ENCODE peak calls at places on chromosomes 6 and 20, in four cellular contexts. R, K, L and S are unnamed samples.
A peak's percentile ranks its signal among the peaks of the same experiment; 100 is the strongest.

GRCh38 chr6:81895511-81896185 is 143.2 kb upstream of the TENT5A start:
- DNase-seq in R (no peak), L (no peak), K (no peak), S (peak; percentile 6)

GRCh38 chr20:1242530-1242929 is 16.7 kb downstream of the RAD21L1 start:
- DNase-seq in K (no peak), L (no peak), R (no peak), S (no peak)

GRCh38 chr20:53399592-53400335 is 193.9 kb downstream of the ZNF217 start:
- DNase-seq in L (no peak), R (no peak), K (no peak), S (no peak)

GRCh38 chr6:119119989-119120388 is 41.5 kb upstream of the FAM184A start:
- DNase-seq in K (no peak), R (no peak), L (no peak), S (no peak)

GRCh38 chr20:56373942-56374341 is 15.2 kb downstream of the FAM210B start:
- DNase-seq in L (no peak), R (no peak), K (no peak), S (peak; percentile 70)

GRCh38 chr20:3358676-3359340 is 48.7 kb downstream of the DNAAF9 start:
- DNase-seq in K (no peak), R (no peak), L (no peak), S (peak; percentile 36)

GRCh38 chr6:107154131-107154906 is 39.0 kb upstream of the BEND3 start:
- DNase-seq in K (peak; percentile 21), L (no peak), R (no peak), S (peak; percentile 33)

GRCh38 chr6:5084787-5085637 is at the start of gene PPP1R3G:
- DNase-seq in R (no peak), L (no peak), K (no peak), S (no peak)

GRCh38 chr20:13101701-13102100 is 92.9 kb downstream of the SPTLC3 start:
- DNase-seq in K (no peak), L (no peak), R (no peak), S (no peak)

GRCh38 chr6:11207199-11207968 is 25.1 kb downstream of the NEDD9 start:
- DNase-seq in R (peak; percentile 39), K (no peak), L (peak; percentile 87), S (peak; percentile 98)

GRCh38 chr6:155174576-155175174 is 89.1 kb upstream of the CLDN20 start:
- DNase-seq in R (peak; percentile 85), L (peak; percentile 77), K (peak; percentile 60), S (peak; percentile 82)

GRCh38 chr6:493840-494239 is 102.3 kb downstream of the IRF4 start:
- DNase-seq in R (no peak), K (no peak), L (no peak), S (no peak)

GRCh38 chr6:30206799-30207618 is 6.2 kb downstream of the TRIM26 start:
- DNase-seq in R (no peak), K (no peak), L (no peak), S (peak; percentile 95)

GRCh38 chr20:49832632-49833327 is 20.2 kb downstream of the SLC9A8 start:
- DNase-seq in L (no peak), K (no peak), R (no peak), S (peak; percentile 70)

GRCh38 chr6:37137881-37138568 is 31.9 kb upstream of the PIM1 start:
- DNase-seq in L (no peak), R (no peak), K (no peak), S (peak; percentile 74)

GRCh38 chr20:49552007-49552406 is 15.9 kb downstream of the PTGIS start:
- DNase-seq in R (no peak), L (no peak), K (no peak), S (no peak)

GRCh38 chr20:54208492-54209044 is 681 bp downstream of the PFDN4 start:
- DNase-seq in L (no peak), R (no peak), K (peak; percentile 31), S (peak; percentile 35)

GRCh38 chr6:56804996-56805395 is 149.9 kb upstream of the BEND6 start:
- DNase-seq in K (no peak), R (no peak), L (no peak), S (no peak)

GRCh38 chr6:2952557-2953095 is 18.7 kb downstream of the SERPINB6 start:
- DNase-seq in K (peak; percentile 74), L (peak; percentile 61), R (peak; percentile 91), S (peak; percentile 72)

GRCh38 chr6:29521006-29521680 is 33.4 kb upstream of the MAS1L start:
- DNase-seq in L (no peak), K (no peak), R (no peak), S (no peak)

GRCh38 chr20:16399801-16400200 is 173.4 kb downstream of the KIF16B start:
- DNase-seq in R (no peak), L (no peak), K (no peak), S (no peak)

GRCh38 chr6:151276112-151276745 is 36.5 kb downstream of the AKAP12 start:
- DNase-seq in K (no peak), R (no peak), L (no peak), S (no peak)

GRCh38 chr6:125906158-125906998 is 50.2 kb upstream of the HINT3 start:
- DNase-seq in K (peak; percentile 75), L (peak; percentile 38), R (peak; percentile 23), S (peak; percentile 58)

GRCh38 chr20:49669601-49670189 is 44.0 kb downstream of the B4GALT5 start:
- DNase-seq in L (no peak), K (no peak), R (no peak), S (no peak)

GRCh38 chr20:40941023-40941655 is 87.5 kb upstream of the TOP1 start:
- DNase-seq in L (no peak), R (no peak), K (no peak), S (no peak)

DNA sequence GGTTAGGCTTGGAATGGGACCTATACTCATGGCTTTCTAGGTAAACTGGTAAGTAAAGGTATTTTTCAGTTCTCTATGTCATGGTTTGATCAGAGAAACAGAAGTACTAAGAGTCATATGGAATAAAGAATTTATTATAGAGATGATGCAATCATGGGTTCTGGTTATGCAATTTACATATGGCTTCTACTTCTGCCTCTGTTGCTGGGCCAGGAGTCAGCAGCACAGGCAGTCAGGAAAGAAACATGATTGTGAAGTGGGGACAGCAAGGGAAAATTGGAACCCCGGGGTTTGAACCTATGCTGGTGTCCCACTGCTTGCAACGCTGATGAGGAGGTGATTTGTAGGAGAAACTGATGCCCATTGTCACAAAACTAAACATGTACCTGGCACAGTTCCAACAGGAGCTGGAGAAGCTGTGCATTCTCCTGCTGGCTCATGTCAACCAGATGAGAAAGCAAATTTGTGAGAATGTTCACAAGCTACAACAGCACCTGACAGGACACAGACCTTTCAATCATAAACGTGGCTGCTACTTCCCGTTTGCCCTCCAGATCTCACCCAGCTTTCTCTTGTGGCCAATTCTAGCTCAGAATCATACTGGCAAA is 887.1 kb downstream of the TFAP2A start:
- DNase-seq in L (no peak), K (no peak), R (no peak), S (no peak)
- H3K27ac ChIP-seq in L (peak overlapping the region; percentile 5), K (no peak overlapping the region), R (no peak overlapping the region), S (no peak overlapping the region)

DNA sequence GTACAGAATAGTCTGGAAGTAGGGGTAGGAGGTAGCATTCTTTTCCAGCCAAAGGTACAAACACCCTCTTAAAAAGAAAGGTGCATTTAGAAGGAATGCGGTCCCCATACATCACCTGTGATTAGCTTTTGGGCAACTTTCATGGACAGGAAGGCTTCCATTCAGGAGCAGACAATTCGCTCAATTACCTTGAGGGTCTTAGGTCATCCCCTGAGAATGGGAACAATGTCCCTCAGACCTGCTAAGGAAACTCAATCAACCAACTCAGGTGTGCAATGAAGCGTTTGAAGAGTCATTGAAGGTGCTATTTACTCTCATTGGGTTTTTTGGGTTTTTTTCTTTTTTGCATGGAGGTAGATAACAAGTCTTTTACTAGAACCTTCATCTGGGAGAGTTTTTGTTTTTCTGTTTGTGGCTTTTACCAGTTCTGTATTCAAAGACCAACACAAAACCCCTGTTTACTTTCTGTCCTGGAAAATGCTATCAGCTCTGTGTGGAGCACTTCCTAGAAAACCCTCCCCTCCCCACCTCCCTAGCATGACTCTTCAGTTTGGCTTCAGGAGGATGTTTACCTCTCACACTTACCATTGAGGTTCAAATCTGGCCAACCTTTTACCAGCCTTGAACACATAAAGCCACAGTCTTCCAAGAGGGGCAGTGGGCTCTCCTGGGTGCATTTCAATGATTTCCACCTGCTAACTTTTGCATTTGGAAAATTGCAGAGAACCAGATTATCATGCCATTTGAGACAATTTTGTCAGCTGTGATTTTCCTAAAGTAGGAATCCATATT is 271.2 kb upstream of the PRDM1 start:
- DNase-seq in K (peak; percentile 29), L (no peak), R (no peak), S (no peak)
- TF ChIP-seq TCF7L2 in K (no peak), L (no peak), R (no peak), S (no peak)

DNA sequence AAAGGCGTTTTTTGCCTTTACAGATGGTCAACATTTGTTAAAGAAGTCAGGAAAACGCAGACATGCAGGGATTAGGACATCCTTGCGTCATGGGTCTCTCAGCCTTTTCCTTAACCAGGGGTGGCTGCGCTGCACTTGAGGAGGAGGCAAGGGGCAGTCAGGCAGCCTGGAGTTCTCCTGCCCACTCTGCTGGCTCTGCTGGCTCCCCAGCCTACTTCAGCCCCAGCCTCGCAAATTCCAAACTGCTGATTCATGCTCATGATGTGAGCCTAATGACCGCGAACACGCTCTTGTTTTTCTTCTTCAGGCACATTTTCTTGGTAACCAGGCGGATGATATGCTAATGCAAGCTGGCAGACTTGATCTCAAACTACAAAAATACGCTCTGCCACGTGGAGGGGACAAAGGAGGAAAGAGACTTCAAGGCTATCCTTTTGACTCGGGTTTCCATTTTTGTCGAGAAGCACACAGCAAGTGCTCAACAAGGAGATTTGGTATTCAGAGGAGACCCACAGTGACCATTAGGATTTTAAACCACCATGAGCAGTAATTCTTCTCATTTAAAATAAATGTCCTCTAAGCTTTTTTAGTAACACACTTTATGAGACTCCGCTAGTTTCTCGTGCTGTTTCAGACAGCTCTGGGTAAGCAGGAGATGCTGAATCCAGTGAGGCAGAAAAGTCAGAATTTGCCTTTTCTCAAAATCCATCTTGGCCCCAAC is 290.2 kb upstream of the STXBP5 start:
- DNase-seq in K (peak; percentile 77), L (peak; percentile 88), R (peak; percentile 82), S (peak; percentile 33)
- H3K27ac ChIP-seq in K (peak overlapping the region; percentile 96), L (peak overlapping the region; percentile 99), R (peak overlapping the region; percentile 83), S (no peak overlapping the region)

GRCh38 chr6:167551634-167552630 is 227.0 kb downstream of the TTLL2 start:
- DNase-seq in L (no peak), K (no peak), R (no peak), S (no peak)
- TF ChIP-seq TCF7L2 in L (no peak), K (no peak), R (no peak), S (no peak)

GRCh38 chr6:141562181-141562800 is 570.4 kb upstream of the GJE1 start:
- DNase-seq in K (peak; percentile 10), R (no peak), L (no peak), S (no peak)
- H3K27ac ChIP-seq in K (no peak overlapping the region), R (no peak overlapping the region), L (peak overlapping the region; percentile 92), S (no peak overlapping the region)

DNA sequence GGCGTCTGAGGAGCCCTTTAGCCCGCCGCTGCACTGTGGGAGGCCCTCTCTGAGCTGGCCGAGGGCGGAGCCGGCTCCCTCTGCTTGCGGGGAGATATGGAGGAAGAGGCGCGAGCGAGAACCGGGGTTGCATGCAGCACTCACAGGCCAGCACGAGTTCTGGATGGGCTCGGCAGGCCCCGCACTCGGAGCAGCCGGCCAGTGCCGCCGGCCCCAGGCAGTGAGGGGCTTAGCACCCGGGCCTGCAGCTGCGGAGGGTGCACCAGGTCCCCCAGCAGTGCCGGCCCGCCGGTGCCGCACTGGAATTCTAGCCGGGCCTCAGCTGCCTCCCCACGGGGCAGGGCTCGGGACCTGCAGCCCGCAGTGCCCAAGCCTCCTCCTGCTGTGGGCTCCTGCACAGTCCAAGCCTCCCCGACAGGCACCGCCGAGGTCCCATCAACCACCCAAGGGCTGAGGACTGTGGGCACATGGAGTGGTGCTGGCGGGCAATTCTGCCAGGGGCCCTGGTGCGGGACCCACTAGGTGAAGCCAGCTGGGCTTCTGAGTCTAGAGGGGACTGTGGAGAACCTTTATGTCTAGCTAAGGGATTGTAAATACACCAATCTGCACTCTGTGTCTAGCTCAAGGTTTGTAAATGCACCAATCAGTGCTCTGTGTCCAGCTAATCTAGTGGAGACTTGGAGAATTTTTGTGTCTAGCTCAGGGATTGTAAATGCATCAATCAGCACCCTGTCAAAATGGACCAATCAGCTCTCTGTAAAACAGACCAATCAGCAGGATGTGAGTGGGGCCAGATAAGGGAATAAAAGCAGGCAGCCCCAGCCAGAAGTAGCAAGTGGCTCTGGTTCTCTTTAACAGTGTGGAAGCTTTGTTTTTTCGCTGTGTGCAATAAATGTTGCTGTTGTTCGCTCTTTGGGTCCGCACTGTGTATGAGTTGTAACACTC is 329.7 kb upstream of the JARID2 start:
- DNase-seq in R (no peak), L (no peak), K (no peak), S (no peak)
- TF ChIP-seq TCF7L2 in R (no peak), L (no peak), K (no peak), S (no peak)